ENCODE peak calls at places on chromosomes 3 and 15, in seven cellular contexts. S is thoracic aorta, C is suprapubic skin, F is OCI-LY7, X is Caco-2, R is spleen, L is A549. I is an unnamed sample.

GRCh38 chr15:20340331-20340811 is 201.2 kb downstream of the GOLGA6L6 start:
- DNase-seq in S (no peak), C (peak; percentile 98), F (no peak), X (peak; percentile 87), R (peak; percentile 88), L (peak; percentile 22), I (no peak)

GRCh38 chr15:57364282-57365007 is 11.9 kb upstream of the CGNL1 start:
- DNase-seq in S (no peak), C (no peak), F (no peak), X (no peak), R (no peak), L (no peak), I (no peak)

GRCh38 chr3:189839576-189839975 is 208.4 kb downstream of the TP63 start:
- DNase-seq in S (no peak), C (no peak), F (no peak), X (no peak), R (no peak), L (peak; percentile 87), I (no peak)

GRCh38 chr3:152021951-152022461 is 148.6 kb downstream of the SUCNR1 start:
- DNase-seq in S (no peak), C (no peak), F (no peak), X (no peak), R (peak; percentile 60), L (peak; percentile 58), I (peak; percentile 63)

GRCh38 chr3:176430244-176430893 is 766.9 kb downstream of the TBL1XR1 start:
- DNase-seq in S (no peak), C (no peak), F (peak; percentile 46), X (no peak), R (no peak), L (peak; percentile 29), I (no peak)

GRCh38 chr3:172256101-172256687 is 192.1 kb downstream of the GHSR start:
- DNase-seq in S (no peak), C (no peak), F (no peak), X (no peak), R (no peak), L (no peak), I (peak; percentile 83)

GRCh38 chr3:59451041-59451763 is 401.4 kb upstream of the CFAP20DC start:
- DNase-seq in S (no peak), C (no peak), F (peak; percentile 92), X (no peak), R (no peak), L (no peak), I (no peak)

GRCh38 chr3:66031102-66031698 is 7.5 kb downstream of the MAGI1 start:
- DNase-seq in S (no peak), C (no peak), F (no peak), X (no peak), R (no peak), L (no peak), I (no peak)

GRCh38 chr3:104526901-104527401 is 839.8 kb upstream of the ALCAM start:
- DNase-seq in S (no peak), C (no peak), F (peak; percentile 65), X (no peak), R (no peak), L (no peak), I (no peak)

GRCh38 chr3:111738238-111738637 is 120.8 kb upstream of the PHLDB2 start:
- DNase-seq in S (no peak), C (no peak), F (no peak), X (no peak), R (no peak), L (no peak), I (no peak)

GRCh38 chr15:62503451-62503850 is 338.4 kb upstream of the C2CD4B start:
- DNase-seq in S (peak; percentile 20), C (no peak), F (no peak), X (no peak), R (no peak), L (peak; percentile 25), I (peak; percentile 73)

GRCh38 chr3:46010519-46011113 is 15.0 kb upstream of the FYCO1 start:
- DNase-seq in S (no peak), C (no peak), F (no peak), X (no peak), R (no peak), L (no peak), I (no peak)

GRCh38 chr3:146814601-146815315 is 209.6 kb upstream of the PLSCR5 start:
- DNase-seq in S (no peak), C (no peak), F (no peak), X (no peak), R (no peak), L (no peak), I (no peak)

GRCh38 chr15:89999676-90000174 is 1.4 kb upstream of the ZNF710 start:
- DNase-seq in S (no peak), C (no peak), F (no peak), X (no peak), R (no peak), L (no peak), I (no peak)

GRCh38 chr3:74139648-74140047 is 474.8 kb downstream of the CNTN3 start:
- DNase-seq in S (no peak), C (no peak), F (no peak), X (no peak), R (no peak), L (no peak), I (no peak)

GRCh38 chr3:80688814-80689213 is 921.0 kb upstream of the ROBO1 start:
- DNase-seq in S (no peak), C (no peak), F (no peak), X (no peak), R (no peak), L (peak; percentile 52), I (no peak)

GRCh38 chr15:26970712-26971210 is at the start of gene GABRG3:
- DNase-seq in S (no peak), C (no peak), F (no peak), X (no peak), R (no peak), L (peak; percentile 12), I (no peak)

GRCh38 chr15:76058714-76059319 is 968 bp upstream of the TMEM266 start:
- DNase-seq in S (no peak), C (no peak), F (no peak), X (peak; percentile 46), R (no peak), L (peak; percentile 68), I (no peak)

GRCh38 chr3:86967062-86967461 is 23.9 kb downstream of the VGLL3 start:
- DNase-seq in S (no peak), C (no peak), F (no peak), X (no peak), R (no peak), L (no peak), I (no peak)

DNA sequence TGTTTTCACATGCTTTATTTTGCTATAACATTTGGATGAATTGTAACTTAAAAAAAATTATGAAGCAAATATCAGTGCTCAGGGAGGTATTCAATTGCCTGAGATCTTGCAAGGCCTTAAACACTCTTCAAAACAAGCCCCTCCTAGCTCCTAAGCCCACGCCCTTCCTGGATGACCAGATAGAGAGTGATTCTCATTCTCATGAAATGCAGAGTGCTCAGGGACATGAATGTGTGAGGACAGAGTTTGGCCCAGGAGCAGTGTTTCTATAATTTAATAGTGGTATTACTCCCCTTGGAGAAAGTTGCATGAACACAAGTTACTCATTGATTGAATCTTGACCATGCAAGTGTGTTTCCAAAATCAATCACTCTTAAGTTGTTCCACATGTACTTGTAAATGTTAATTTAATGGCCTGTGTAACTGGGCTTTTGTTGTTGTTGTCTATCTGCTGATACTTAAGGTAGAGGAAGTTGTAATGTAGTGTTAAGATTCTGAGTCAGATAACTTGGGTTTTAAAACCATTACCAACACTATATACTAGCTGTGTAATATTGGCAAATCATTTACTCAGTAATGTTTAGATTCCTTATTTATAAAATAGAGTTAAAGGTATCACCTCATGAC is 181.6 kb downstream of the ADAMTSL3 start:
- DNase-seq in S (no peak), C (no peak), F (no peak), X (no peak), R (no peak), L (no peak), I (no peak)
- TF ChIP-seq CTCF in S (no peak), C (no peak), F (no peak), X (no peak), R (no peak), L (no peak), I (no peak)

GRCh38 chr3:48560648-48561018 is 2.9 kb downstream of the UCN2 start:
- DNase-seq in S (no peak), C (no peak), F (no peak), X (no peak), R (no peak), L (no peak), I (no peak)
- H3K4me1 ChIP-seq in S (peaks cover 27% of the 10 kb centered on the region), C (peaks cover 59% of the 10 kb centered on the region), F (peaks cover 46% of the 10 kb centered on the region), X (peaks cover 10% of the 10 kb centered on the region), R (peaks cover 48% of the 10 kb centered on the region), L (peaks cover 79% of the 10 kb centered on the region), I (peaks cover 34% of the 10 kb centered on the region)

GRCh38 chr3:94061297-94061696 is 1.4 kb downstream of the DHFR2 start:
- DNase-seq in S (no peak), C (no peak), F (no peak), X (no peak), R (no peak), L (no peak), I (no peak)
- H3K4me3 ChIP-seq in S (no peak overlapping the region), C (no peak overlapping the region), F (no peak overlapping the region), X (no peak overlapping the region), R (no peak overlapping the region), L (no peak overlapping the region), I (no peak overlapping the region)

DNA sequence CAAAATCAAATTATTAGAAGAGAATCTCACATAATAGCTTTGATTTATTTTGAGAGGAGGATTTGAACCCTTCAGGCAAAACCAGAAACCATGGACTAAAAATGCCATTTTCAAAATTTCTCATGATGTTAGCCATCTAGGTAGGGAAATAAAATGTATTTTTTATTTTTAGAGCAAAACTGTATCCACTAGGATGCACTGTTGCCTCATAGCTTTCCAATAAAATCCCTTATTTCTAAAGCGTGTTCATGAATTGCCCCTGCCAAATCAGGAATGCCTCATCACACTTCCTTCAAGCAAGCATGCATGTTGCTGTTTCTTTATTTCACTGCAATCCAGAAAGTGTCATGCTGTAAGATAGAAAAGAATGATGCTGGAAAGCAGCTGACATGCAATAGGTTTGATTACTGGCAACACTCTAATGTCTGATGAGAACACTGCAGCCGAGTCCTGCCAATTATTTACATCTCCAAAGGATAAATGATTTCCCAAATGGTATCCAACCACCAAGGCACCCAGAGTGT is 239.5 kb downstream of the CHL1 start:
- DNase-seq in S (no peak), C (no peak), F (no peak), X (no peak), R (no peak), L (no peak), I (no peak)
- TF ChIP-seq CTCF in S (no peak), C (no peak), F (no peak), X (no peak), R (no peak), L (no peak), I (no peak)

GRCh38 chr15:85581495-85581894 is 201.1 kb downstream of the AKAP13 start:
- DNase-seq in S (no peak), C (no peak), F (peak; percentile 19), X (no peak), R (peak; percentile 87), L (no peak), I (peak; percentile 34)
- H3K4me1 ChIP-seq in S (peaks cover 20% of the 10 kb centered on the region), C (peaks cover 56% of the 10 kb centered on the region), F (peaks cover 50% of the 10 kb centered on the region), X (peaks cover 21% of the 10 kb centered on the region), R (peaks cover 66% of the 10 kb centered on the region), L (peaks cover 84% of the 10 kb centered on the region), I (peaks cover 11% of the 10 kb centered on the region)